ENCODE peak calls at places on chromosomes 12 and 14, in four cellular contexts. T is gastrocnemius medialis, U is MCF 10A, C is GM10248. I is an unnamed sample.

GRCh38 chr14:71165121-71165574 is 257.9 kb downstream of the PCNX1 start:
- DNase-seq in T (no peak), U (no peak), C (no peak), I (no peak)

GRCh38 chr14:88955470-88955869 is 131.0 kb downstream of the TTC8 start:
- DNase-seq in T (no peak), U (no peak), C (no peak), I (no peak)

GRCh38 chr14:95523818-95524448 is 7.5 kb upstream of the SYNE3 start:
- DNase-seq in T (no peak), U (no peak), C (no peak), I (no peak)

GRCh38 chr12:94856324-94856723 is 147.2 kb downstream of the NDUFA12 start:
- DNase-seq in T (no peak), U (no peak), C (no peak), I (no peak)

GRCh38 chr14:22478670-22479069 is 110.4 kb downstream of the DAD1 start:
- DNase-seq in T (no peak), U (no peak), C (no peak), I (no peak)

GRCh38 chr12:46671102-46671501 is 154.7 kb downstream of the SLC38A4 start:
- DNase-seq in T (no peak), U (no peak), C (no peak), I (no peak)

GRCh38 chr14:103520657-103521437 is 1.8 kb downstream of the CKB start:
- DNase-seq in T (no peak), U (peak), C (peak), I (peak)

GRCh38 chr14:98952595-98953325 is 319.2 kb downstream of the BCL11B start:
- DNase-seq in T (no peak), U (peak), C (no peak), I (peak)

GRCh38 chr14:26448181-26448855 is 149.5 kb downstream of the NOVA1 start:
- DNase-seq in T (no peak), U (no peak), C (no peak), I (no peak)

GRCh38 chr14:100376751-100377171 is 53.6 kb downstream of the SLC25A47 start:
- DNase-seq in T (no peak), U (peak), C (no peak), I (no peak)

GRCh38 chr12:108616941-108617858 is 16.5 kb downstream of the SELPLG start:
- DNase-seq in T (no peak), U (peak), C (peak), I (no peak)

GRCh38 chr14:103880334-103880985 is 33.1 kb upstream of the PPP1R13B start:
- DNase-seq in T (peak), U (peak), C (no peak), I (no peak)

GRCh38 chr12:66693901-66694513 is 15.1 kb upstream of the GRIP1 start:
- DNase-seq in T (no peak), U (peak), C (peak), I (no peak)

GRCh38 chr14:20446889-20447288 is 7.7 kb downstream of the OSGEP start:
- DNase-seq in T (no peak), U (no peak), C (no peak), I (no peak)

GRCh38 chr14:103231376-103232019 is 102.5 kb upstream of the EIF5 start:
- DNase-seq in T (no peak), U (no peak), C (no peak), I (no peak)

GRCh38 chr12:14999421-15000047 is 26.7 kb downstream of the PDE6H start:
- DNase-seq in T (no peak), U (peak), C (no peak), I (no peak)

GRCh38 chr12:45401008-45401407 is 185.1 kb downstream of the ANO6 start:
- DNase-seq in T (no peak), U (no peak), C (no peak), I (no peak)

GRCh38 chr14:75303415-75303814 is 24.8 kb downstream of the FOS start:
- DNase-seq in T (peak), U (peak), C (peak), I (no peak)

GRCh38 chr14:56309198-56309597 is 191.0 kb downstream of the PELI2 start:
- DNase-seq in T (no peak), U (no peak), C (no peak), I (no peak)

GRCh38 chr12:65495233-65495632 is 216.8 kb downstream of the MSRB3 start:
- DNase-seq in T (no peak), U (peak), C (no peak), I (no peak)

GRCh38 chr14:99169776-99170356 is 102.1 kb downstream of the BCL11B start:
- DNase-seq in T (no peak), U (no peak), C (no peak), I (no peak)

GRCh38 chr12:126974779-126975178 is 1292.2 kb upstream of the TMEM132C start:
- DNase-seq in T (no peak), U (peak), C (no peak), I (no peak)

GRCh38 chr14:73136387-73137221 is at the start of gene PSEN1:
- DNase-seq in T (peak), U (peak), C (peak), I (peak)

GRCh38 chr14:73136085-73136386 is 271 bp upstream of the PSEN1 start:
- DNase-seq in T (no peak), U (no peak), C (no peak), I (no peak)

DNA sequence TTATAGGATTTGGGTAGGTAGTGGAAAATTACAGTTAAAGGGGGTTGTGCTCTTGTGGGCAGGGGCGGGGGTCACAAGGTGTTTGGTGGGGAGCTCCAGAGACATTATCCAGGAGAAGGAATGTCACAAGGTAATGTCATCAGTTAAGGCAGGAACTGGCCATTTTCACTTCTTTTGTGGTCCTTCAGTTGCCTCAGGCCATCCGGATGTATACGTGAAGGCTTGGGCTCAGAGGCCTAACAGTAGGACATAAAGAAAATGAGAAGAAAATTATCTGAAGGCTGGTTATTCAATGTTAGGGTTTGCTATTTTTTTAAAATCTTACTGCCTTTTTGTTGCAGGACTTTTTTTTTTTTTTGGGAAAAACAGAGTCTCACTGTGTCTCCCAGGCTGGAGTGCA is 2.5 kb upstream of the PSEN1 start:
- DNase-seq in T (no peak), U (no peak), C (no peak), I (no peak)
- TF ChIP-seq CTCF in T (no peak), U (no peak), C (no peak), I (no peak)

GRCh38 chr14:73236157-73236556 is 1.1 kb upstream of the PAPLN start:
- DNase-seq in T (no peak), U (no peak), C (no peak), I (no peak)

GRCh38 chr14:73237786-73238261 is 518 bp downstream of the PAPLN start:
- DNase-seq in T (no peak), U (no peak), C (peak), I (no peak)

GRCh38 chr14:73237219-73237785 is at the start of gene PAPLN:
- DNase-seq in T (no peak), U (peak), C (peak), I (no peak)

GRCh38 chr14:73235531-73236155 is 1.7 kb upstream of the PAPLN start:
- DNase-seq in T (no peak), U (no peak), C (no peak), I (no peak)

DNA sequence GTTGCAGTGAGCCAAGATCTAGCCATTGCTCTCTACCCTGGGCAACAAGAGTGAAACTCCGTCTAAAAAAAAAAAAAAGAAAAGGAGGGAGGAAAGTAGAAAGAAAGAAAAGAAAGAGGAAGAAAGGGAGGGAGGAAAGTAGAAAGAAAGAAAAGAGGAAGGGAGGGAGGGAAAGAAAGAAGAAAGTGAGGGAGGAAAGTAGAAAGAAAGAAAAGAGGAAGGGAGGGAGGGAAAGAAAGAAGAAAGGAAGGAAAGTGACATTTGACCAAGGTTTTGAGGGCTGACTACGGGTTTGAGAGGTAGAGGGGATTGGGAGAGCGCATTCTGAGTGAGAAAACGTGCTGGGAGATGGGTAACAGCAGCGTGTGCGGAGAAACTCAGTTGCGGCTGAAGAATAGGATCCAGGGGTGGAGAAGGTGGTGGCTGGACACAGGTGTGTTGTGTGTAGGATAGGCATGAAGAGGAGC is 521 bp upstream of the PAPLN start:
- DNase-seq in T (no peak), U (no peak), C (no peak), I (no peak)
- TF ChIP-seq CTCF in T (no peak), U (no peak), C (no peak), I (no peak)

GRCh38 chr12:57430117-57430930 is 519 bp downstream of the R3HDM2 start:
- DNase-seq in T (no peak), U (no peak), C (peak), I (peak)

GRCh38 chr12:57433370-57433769 is 1.2 kb upstream of the INHBC start:
- DNase-seq in T (no peak), U (no peak), C (no peak), I (no peak)

GRCh38 chr12:57428965-57429364 is 1.9 kb downstream of the R3HDM2 start:
- DNase-seq in T (no peak), U (no peak), C (no peak), I (no peak)

GRCh38 chr12:57429473-57430116 is 1.2 kb downstream of the R3HDM2 start:
- DNase-seq in T (no peak), U (no peak), C (no peak), I (no peak)

DNA sequence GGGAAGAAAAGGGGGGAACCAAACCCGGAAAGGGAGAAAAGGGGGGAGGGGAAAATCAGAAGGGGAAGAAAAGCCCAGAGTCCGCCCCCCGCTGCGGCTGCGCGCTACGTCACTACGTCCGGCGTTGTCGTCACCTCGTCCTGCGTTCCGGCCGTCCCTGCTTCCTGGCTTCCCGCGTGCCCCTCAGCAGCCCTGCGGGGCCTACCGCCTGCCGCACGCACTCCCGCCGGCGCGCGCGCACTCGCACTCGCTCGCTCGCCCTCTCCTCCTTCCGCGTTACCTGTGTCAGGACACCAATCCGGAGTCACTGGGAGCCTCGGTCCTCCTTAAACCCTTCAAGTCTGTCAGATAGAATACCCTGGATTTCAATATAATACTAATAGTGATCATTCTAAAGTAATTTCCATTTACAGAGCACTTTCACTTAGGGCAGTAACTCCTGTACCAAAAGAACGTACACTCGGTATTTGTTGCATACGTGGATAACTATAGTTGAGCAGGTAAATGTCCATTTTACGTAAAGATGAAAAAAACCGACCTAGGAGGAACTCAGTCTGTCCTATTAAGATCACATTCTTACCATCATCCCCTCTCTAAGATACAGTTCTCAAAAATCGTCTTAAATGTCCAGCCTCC is at the start of gene R3HDM2:
- DNase-seq in T (peak), U (peak), C (peak), I (peak)
- TF ChIP-seq CTCF in T (no peak), U (no peak), C (no peak), I (no peak)

GRCh38 chr12:116759783-116760581 is 21.9 kb downstream of the RNFT2 start:
- DNase-seq in T (no peak), U (no peak), C (no peak), I (no peak)
- TF ChIP-seq CTCF in T (no peak), U (no peak), C (no peak), I (no peak)

GRCh38 chr12:55963760-55964159 is 2.1 kb downstream of the PMEL start:
- DNase-seq in T (no peak), U (no peak), C (no peak), I (no peak)
- TF ChIP-seq CTCF in T (no peak), U (no peak), C (no peak), I (no peak)

GRCh38 chr14:77376771-77377501 is at the start of the genes SAMD15 and TMED8:
- DNase-seq in T (peak), U (peak), C (peak), I (peak)
- TF ChIP-seq CTCF in T (peak), U (peak), C (peak), I (peak)

GRCh38 chr12:122230798-122231197 is 4.9 kb upstream of the DIABLO start:
- DNase-seq in T (no peak), U (no peak), C (no peak), I (no peak)

GRCh38 chr12:122225683-122226365 is at the start of gene DIABLO:
- DNase-seq in T (peak), U (peak), C (peak), I (peak)

GRCh38 chr12:122226366-122227222 is 742 bp upstream of the DIABLO start:
- DNase-seq in T (no peak), U (no peak), C (no peak), I (no peak)

GRCh38 chr12:122228092-122228491 is 2.2 kb upstream of the DIABLO start:
- DNase-seq in T (no peak), U (no peak), C (no peak), I (no peak)

DNA sequence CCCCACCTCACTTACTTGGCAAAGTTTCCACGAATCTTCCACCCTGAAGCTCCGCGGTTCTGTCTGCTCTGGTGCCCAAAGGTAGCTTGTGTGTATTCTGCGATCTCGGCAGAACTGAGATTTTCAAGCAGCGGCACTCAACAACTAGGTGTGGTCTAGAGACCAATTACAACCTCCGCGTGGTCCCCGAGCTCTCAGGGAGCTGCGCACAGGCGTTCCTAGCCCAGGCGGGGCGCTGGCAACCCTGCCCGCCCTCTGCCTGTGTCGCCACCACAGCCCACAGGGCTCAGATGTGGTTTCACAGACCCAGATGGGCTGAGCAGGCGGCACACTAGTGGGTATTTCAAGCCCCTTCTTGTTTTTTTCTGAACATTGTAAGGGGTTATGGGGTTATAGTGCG is 1.5 kb upstream of the DIABLO start:
- DNase-seq in T (no peak), U (no peak), C (no peak), I (no peak)
- TF ChIP-seq CTCF in T (no peak), U (no peak), C (no peak), I (no peak)